ENCODE peak calls at places on chromosomes 1 and 21, in four cellular contexts. One of them, this sample, is unnamed.

GRCh38 chr1:240294566-240294965 is 202.9 kb downstream of the FMN2 start:
- DNase-seq in hippocampal formation: no peak
- DNase-seq in GDM1: no peak
- DNase-seq in activated CD4-positive, alpha-beta T cell treated with anti-CD3 and anti-CD28 coated beads for 4 hours: no peak
- DNase-seq in this sample: no peak

GRCh38 chr1:151012684-151013471 is 4.6 kb downstream of the PRUNE1 start:
- DNase-seq in hippocampal formation: no peak
- DNase-seq in activated CD4-positive, alpha-beta T cell treated with anti-CD3 and anti-CD28 coated beads for 4 hours: no peak
- DNase-seq in GDM1: no peak
- DNase-seq in this sample: peak; percentile 60

GRCh38 chr1:201709564-201710295 is 119.2 kb upstream of the IPO9 start:
- DNase-seq in GDM1: peak; percentile 35
- DNase-seq in activated CD4-positive, alpha-beta T cell treated with anti-CD3 and anti-CD28 coated beads for 4 hours: peak; percentile 42
- DNase-seq in hippocampal formation: peak; percentile 70
- DNase-seq in this sample: peak; percentile 72

GRCh38 chr1:178407215-178407614 is 89.5 kb downstream of the CLEC20A start:
- DNase-seq in activated CD4-positive, alpha-beta T cell treated with anti-CD3 and anti-CD28 coated beads for 4 hours: no peak
- DNase-seq in hippocampal formation: no peak
- DNase-seq in GDM1: no peak
- DNase-seq in this sample: no peak

GRCh38 chr1:7375329-7375728 is 395.8 kb upstream of the VAMP3 start:
- DNase-seq in GDM1: no peak
- DNase-seq in hippocampal formation: no peak
- DNase-seq in activated CD4-positive, alpha-beta T cell treated with anti-CD3 and anti-CD28 coated beads for 4 hours: no peak
- DNase-seq in this sample: no peak

GRCh38 chr1:86773331-86774288 is 69.2 kb downstream of the SH3GLB1 start:
- DNase-seq in activated CD4-positive, alpha-beta T cell treated with anti-CD3 and anti-CD28 coated beads for 4 hours: no peak
- DNase-seq in GDM1: no peak
- DNase-seq in hippocampal formation: no peak
- DNase-seq in this sample: no peak

GRCh38 chr1:159229486-159229885 is 24.8 kb downstream of the ACKR1 start:
- DNase-seq in hippocampal formation: no peak
- DNase-seq in activated CD4-positive, alpha-beta T cell treated with anti-CD3 and anti-CD28 coated beads for 4 hours: no peak
- DNase-seq in GDM1: no peak
- DNase-seq in this sample: no peak

GRCh38 chr1:68819190-68819829 is 322.4 kb upstream of the DEPDC1 start:
- DNase-seq in GDM1: no peak
- DNase-seq in hippocampal formation: no peak
- DNase-seq in activated CD4-positive, alpha-beta T cell treated with anti-CD3 and anti-CD28 coated beads for 4 hours: no peak
- DNase-seq in this sample: no peak

GRCh38 chr21:37849703-37850102 is 66.6 kb downstream of the KCNJ6 start:
- DNase-seq in hippocampal formation: no peak
- DNase-seq in activated CD4-positive, alpha-beta T cell treated with anti-CD3 and anti-CD28 coated beads for 4 hours: no peak
- DNase-seq in GDM1: no peak
- DNase-seq in this sample: no peak

GRCh38 chr1:111032295-111032897 is 68.7 kb upstream of the LRIF1 start:
- DNase-seq in GDM1: peak; percentile 19
- DNase-seq in hippocampal formation: peak; percentile 0
- DNase-seq in activated CD4-positive, alpha-beta T cell treated with anti-CD3 and anti-CD28 coated beads for 4 hours: peak; percentile 55
- DNase-seq in this sample: no peak

GRCh38 chr1:32767156-32767555 is 50.0 kb downstream of the YARS1 start:
- DNase-seq in GDM1: no peak
- DNase-seq in hippocampal formation: no peak
- DNase-seq in activated CD4-positive, alpha-beta T cell treated with anti-CD3 and anti-CD28 coated beads for 4 hours: no peak
- DNase-seq in this sample: no peak

GRCh38 chr21:43866659-43867331 is 1.8 kb downstream of the AGPAT3 start:
- DNase-seq in GDM1: no peak
- DNase-seq in hippocampal formation: no peak
- DNase-seq in activated CD4-positive, alpha-beta T cell treated with anti-CD3 and anti-CD28 coated beads for 4 hours: peak; percentile 42
- DNase-seq in this sample: no peak

GRCh38 chr1:100145116-100145515 is 12.2 kb downstream of the TRMT13 start:
- DNase-seq in hippocampal formation: no peak
- DNase-seq in GDM1: no peak
- DNase-seq in activated CD4-positive, alpha-beta T cell treated with anti-CD3 and anti-CD28 coated beads for 4 hours: no peak
- DNase-seq in this sample: no peak

GRCh38 chr1:43316738-43317520 is 16.1 kb downstream of the TIE1 start:
- DNase-seq in activated CD4-positive, alpha-beta T cell treated with anti-CD3 and anti-CD28 coated beads for 4 hours: no peak
- DNase-seq in hippocampal formation: no peak
- DNase-seq in GDM1: no peak
- DNase-seq in this sample: no peak

GRCh38 chr1:38558476-38559179 is 300.9 kb downstream of the RRAGC start:
- DNase-seq in hippocampal formation: no peak
- DNase-seq in GDM1: no peak
- DNase-seq in activated CD4-positive, alpha-beta T cell treated with anti-CD3 and anti-CD28 coated beads for 4 hours: no peak
- DNase-seq in this sample: peak; percentile 88

GRCh38 chr1:47585141-47585902 is 147.5 kb downstream of the FOXD2 start:
- DNase-seq in GDM1: no peak
- DNase-seq in hippocampal formation: no peak
- DNase-seq in activated CD4-positive, alpha-beta T cell treated with anti-CD3 and anti-CD28 coated beads for 4 hours: no peak
- DNase-seq in this sample: no peak

GRCh38 chr1:224067621-224068457 is 46.1 kb upstream of the FBXO28 start:
- DNase-seq in activated CD4-positive, alpha-beta T cell treated with anti-CD3 and anti-CD28 coated beads for 4 hours: no peak
- DNase-seq in hippocampal formation: no peak
- DNase-seq in GDM1: no peak
- DNase-seq in this sample: no peak

GRCh38 chr1:40625076-40625475 is 40.4 kb downstream of the RIMS3 start:
- DNase-seq in GDM1: no peak
- DNase-seq in activated CD4-positive, alpha-beta T cell treated with anti-CD3 and anti-CD28 coated beads for 4 hours: no peak
- DNase-seq in hippocampal formation: no peak
- DNase-seq in this sample: peak; percentile 55

GRCh38 chr1:165954940-165955339 is 127.5 kb downstream of the UCK2 start:
- DNase-seq in activated CD4-positive, alpha-beta T cell treated with anti-CD3 and anti-CD28 coated beads for 4 hours: no peak
- DNase-seq in hippocampal formation: no peak
- DNase-seq in GDM1: no peak
- DNase-seq in this sample: no peak

GRCh38 chr1:100624886-100625430 is 87.0 kb downstream of the GPR88 start:
- DNase-seq in activated CD4-positive, alpha-beta T cell treated with anti-CD3 and anti-CD28 coated beads for 4 hours: no peak
- DNase-seq in hippocampal formation: no peak
- DNase-seq in GDM1: no peak
- DNase-seq in this sample: no peak

GRCh38 chr1:224783006-224783651 is 146.3 kb upstream of the DNAH14 start:
- DNase-seq in hippocampal formation: no peak
- DNase-seq in GDM1: no peak
- DNase-seq in activated CD4-positive, alpha-beta T cell treated with anti-CD3 and anti-CD28 coated beads for 4 hours: no peak
- DNase-seq in this sample: no peak

GRCh38 chr1:46520063-46520911 is 30.7 kb downstream of the DMBX1 start:
- DNase-seq in GDM1: no peak
- DNase-seq in hippocampal formation: no peak
- DNase-seq in activated CD4-positive, alpha-beta T cell treated with anti-CD3 and anti-CD28 coated beads for 4 hours: no peak
- DNase-seq in this sample: peak; percentile 96

GRCh38 chr1:152003846-152004442 is 10.3 kb upstream of the S100A10 start:
- DNase-seq in activated CD4-positive, alpha-beta T cell treated with anti-CD3 and anti-CD28 coated beads for 4 hours: no peak
- DNase-seq in GDM1: no peak
- DNase-seq in hippocampal formation: no peak
- DNase-seq in this sample: no peak

GRCh38 chr1:213564215-213564659 is 423.5 kb upstream of the PROX1 start:
- DNase-seq in activated CD4-positive, alpha-beta T cell treated with anti-CD3 and anti-CD28 coated beads for 4 hours: no peak
- DNase-seq in GDM1: peak; percentile 3
- DNase-seq in hippocampal formation: no peak
- DNase-seq in this sample: no peak

GRCh38 chr1:239361403-239361802 is 25.0 kb upstream of the CHRM3 start:
- DNase-seq in hippocampal formation: no peak
- DNase-seq in activated CD4-positive, alpha-beta T cell treated with anti-CD3 and anti-CD28 coated beads for 4 hours: no peak
- DNase-seq in GDM1: no peak
- DNase-seq in this sample: no peak

GRCh38 chr1:213266983-213267772 is 216.1 kb downstream of the RPS6KC1 start:
- DNase-seq in GDM1: no peak
- DNase-seq in hippocampal formation: no peak
- DNase-seq in activated CD4-positive, alpha-beta T cell treated with anti-CD3 and anti-CD28 coated beads for 4 hours: no peak
- DNase-seq in this sample: no peak

GRCh38 chr21:26007911-26008579 is 162.5 kb downstream of the APP start:
- DNase-seq in hippocampal formation: peak; percentile 60
- DNase-seq in activated CD4-positive, alpha-beta T cell treated with anti-CD3 and anti-CD28 coated beads for 4 hours: no peak
- DNase-seq in GDM1: no peak
- DNase-seq in this sample: no peak

GRCh38 chr1:78145105-78145580 is 99.4 kb downstream of the GIPC2 start:
- DNase-seq in hippocampal formation: peak; percentile 54
- DNase-seq in activated CD4-positive, alpha-beta T cell treated with anti-CD3 and anti-CD28 coated beads for 4 hours: peak; percentile 14
- DNase-seq in GDM1: peak; percentile 30
- DNase-seq in this sample: peak; percentile 56

GRCh38 chr1:156281281-156282142 is 1.1 kb downstream of the SMG5 start:
- DNase-seq in hippocampal formation: no peak
- DNase-seq in activated CD4-positive, alpha-beta T cell treated with anti-CD3 and anti-CD28 coated beads for 4 hours: peak; percentile 18
- DNase-seq in GDM1: no peak
- DNase-seq in this sample: peak; percentile 24

GRCh38 chr1:62384276-62385005 is 52.4 kb upstream of the USP1 start:
- DNase-seq in hippocampal formation: peak; percentile 40
- DNase-seq in GDM1: no peak
- DNase-seq in activated CD4-positive, alpha-beta T cell treated with anti-CD3 and anti-CD28 coated beads for 4 hours: no peak
- DNase-seq in this sample: peak; percentile 68

GRCh38 chr1:28111157-28111556 is 22.7 kb upstream of the EYA3 start:
- DNase-seq in activated CD4-positive, alpha-beta T cell treated with anti-CD3 and anti-CD28 coated beads for 4 hours: no peak
- DNase-seq in GDM1: peak; percentile 15
- DNase-seq in hippocampal formation: no peak
- DNase-seq in this sample: no peak